ENCODE peak calls at places on chromosomes 1 and 21, in five cellular contexts. I, W, Z, C and G are unnamed samples.
A peak's percentile ranks its signal among the peaks of the same experiment; 100 is the strongest.

GRCh38 chr1:225449774-225450173 is 21.9 kb upstream of the LBR start:
- DNase-seq in C (no peak), Z (no peak), W (no peak), I (no peak), G (no peak)

GRCh38 chr1:161773791-161774190 is 7.7 kb downstream of the ATF6 start:
- DNase-seq in I (no peak), C (no peak), W (no peak), Z (no peak), G (no peak)

GRCh38 chr1:43172532-43172972 is 422 bp downstream of the CFAP57 start:
- DNase-seq in I (no peak), Z (peak; percentile 97), W (peak; percentile 89), C (no peak), G (peak; percentile 79)

GRCh38 chr1:209650454-209650853 is 1.8 kb downstream of the LAMB3 start:
- DNase-seq in Z (no peak), C (no peak), W (no peak), I (no peak), G (no peak)

GRCh38 chr1:54398963-54399528 is 7.1 kb downstream of the SSBP3 start:
- DNase-seq in C (no peak), W (no peak), I (no peak), Z (no peak), G (no peak)

GRCh38 chr21:25837545-25838263 is 102.9 kb downstream of the GABPA start:
- DNase-seq in I (no peak), Z (no peak), C (no peak), W (no peak), G (peak; percentile 3)

GRCh38 chr1:21338568-21339401 is 48.5 kb upstream of the ECE1 start:
- DNase-seq in W (peak; percentile 97), I (peak; percentile 92), C (no peak), Z (no peak), G (no peak)

GRCh38 chr21:31520506-31521163 is 138.9 kb upstream of the SOD1 start:
- DNase-seq in I (no peak), C (no peak), Z (no peak), W (no peak), G (no peak)

GRCh38 chr1:175887981-175888428 is 144.6 kb upstream of the TNR start:
- DNase-seq in W (peak; percentile 70), Z (peak; percentile 75), I (peak; percentile 21), C (peak; percentile 3), G (peak; percentile 37)

GRCh38 chr1:153544453-153545066 is 1.0 kb downstream of the S100A4 start:
- DNase-seq in Z (no peak), C (no peak), W (no peak), I (no peak), G (no peak)

GRCh38 chr1:51433269-51433971 is 85.6 kb downstream of the EPS15 start:
- DNase-seq in I (no peak), W (no peak), Z (no peak), C (peak; percentile 19), G (no peak)

GRCh38 chr1:28437924-28438699 is 67.7 kb upstream of the RCC1 start:
- DNase-seq in W (peak; percentile 75), C (no peak), I (peak; percentile 50), Z (peak; percentile 91), G (no peak)

GRCh38 chr1:109484519-109484975 is 842 bp downstream of the ATXN7L2 start:
- DNase-seq in I (no peak), W (no peak), C (no peak), Z (no peak), G (no peak)

GRCh38 chr1:20437640-20438039 is 48.4 kb downstream of the CAMK2N1 start:
- DNase-seq in I (no peak), Z (no peak), C (no peak), W (no peak), G (no peak)

GRCh38 chr1:118116909-118117308 is 68.1 kb downstream of the SPAG17 start:
- DNase-seq in C (no peak), Z (no peak), W (no peak), I (no peak), G (no peak)

GRCh38 chr1:46288485-46289133 is 14.8 kb downstream of the LRRC41 start:
- DNase-seq in Z (peak; percentile 39), I (no peak), W (no peak), C (no peak), G (no peak)

GRCh38 chr1:1941868-1942752 is 23.0 kb upstream of the TMEM52 start:
- DNase-seq in Z (no peak), C (no peak), I (peak; percentile 6), W (no peak), G (no peak)

GRCh38 chr1:84300991-84301758 is at the start of gene SAMD13:
- DNase-seq in W (peak; percentile 91), Z (peak; percentile 28), I (peak; percentile 15), C (peak; percentile 49), G (peak; percentile 28)

GRCh38 chr21:20004353-20004752 is 993.9 kb upstream of the NCAM2 start:
- DNase-seq in I (no peak), W (no peak), C (no peak), Z (no peak), G (no peak)

GRCh38 chr1:155236451-155236850 is 18.8 kb downstream of the ENTREP3 start:
- DNase-seq in I (no peak), W (no peak), Z (no peak), C (no peak), G (no peak)

GRCh38 chr21:45405819-45406762 is 1.1 kb downstream of the COL18A1 start:
- DNase-seq in I (peak; percentile 55), C (no peak), W (peak; percentile 50), Z (peak; percentile 33), G (no peak)

GRCh38 chr1:222975472-222976122 is 160.8 kb downstream of the DISP1 start:
- DNase-seq in W (peak; percentile 8), Z (no peak), C (no peak), I (no peak), G (no peak)

GRCh38 chr1:206672844-206673758 is 11.6 kb upstream of the MAPKAPK2 start:
- DNase-seq in W (no peak), Z (no peak), I (no peak), C (no peak), G (no peak)

DNA sequence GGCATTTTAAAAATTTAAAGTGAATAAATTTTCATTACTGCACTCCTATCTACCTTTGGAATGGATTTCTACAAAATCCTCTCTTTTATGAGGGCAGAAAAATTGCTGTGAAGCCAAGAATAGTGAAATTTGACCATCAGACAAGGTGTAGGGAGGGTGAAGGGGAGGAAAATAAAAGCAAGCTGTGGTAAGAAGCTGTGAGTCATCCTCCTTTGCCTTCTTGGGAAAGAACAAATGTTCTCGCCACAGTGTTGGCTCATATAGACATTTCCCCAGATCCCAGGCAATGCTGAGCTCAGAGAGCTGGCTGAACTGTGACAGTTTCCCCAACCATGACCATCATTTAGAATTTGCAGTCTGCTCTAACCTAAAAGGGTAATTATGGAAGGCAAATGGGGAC is 235.3 kb downstream of the PBX1 start:
- DNase-seq in W (peak; percentile 54), Z (peak; percentile 80), C (no peak), I (no peak), G (no peak)
- H3K27ac ChIP-seq in W (peak overlapping the region; percentile 70), Z (no peak overlapping the region), C (no peak overlapping the region), I (no peak overlapping the region), G (no peak overlapping the region)

GRCh38 chr1:160546942-160547341 is 23.9 kb upstream of the SLAMF6 start:
- DNase-seq in C (no peak), Z (no peak), W (no peak), I (no peak), G (no peak)

GRCh38 chr1:160548960-160549664 is 26.1 kb upstream of the SLAMF6 start:
- DNase-seq in Z (no peak), C (no peak), I (no peak), W (peak; percentile 27), G (no peak)

GRCh38 chr1:160548183-160548582 is 25.1 kb upstream of the SLAMF6 start:
- DNase-seq in C (no peak), Z (no peak), W (no peak), I (no peak), G (no peak)

GRCh38 chr1:160549665-160550006 is 26.6 kb upstream of the SLAMF6 start:
- DNase-seq in W (no peak), C (no peak), Z (no peak), I (no peak), G (no peak)

DNA sequence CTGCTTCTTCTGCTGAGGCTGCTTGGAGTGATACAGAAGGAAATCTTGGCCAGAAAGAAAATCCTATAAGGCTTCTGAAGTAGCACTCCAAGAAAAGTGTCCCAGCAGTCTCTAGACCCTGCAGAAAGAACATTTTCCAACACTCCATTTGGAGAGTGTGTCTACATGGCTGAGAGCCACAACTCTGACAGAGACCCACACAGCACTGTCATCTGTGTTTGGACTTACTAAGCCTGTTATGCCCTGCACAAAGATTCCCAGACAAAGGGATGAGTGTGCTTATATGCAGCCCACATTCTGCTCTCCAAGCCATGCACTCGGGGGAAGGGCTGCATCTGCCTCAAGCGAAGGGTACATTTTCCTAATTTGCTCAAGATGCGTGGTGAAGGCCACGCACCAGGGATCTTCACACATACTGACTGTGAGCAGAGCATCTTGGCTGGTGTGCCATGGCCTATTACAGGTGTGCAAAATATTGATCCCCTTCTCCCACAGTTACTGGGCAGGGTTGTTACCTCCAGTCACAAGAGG is 24.4 kb upstream of the SLAMF6 start:
- DNase-seq in I (no peak), Z (no peak), W (no peak), C (no peak), G (no peak)
- H3K27ac ChIP-seq in I (no peak overlapping the region), Z (no peak overlapping the region), W (no peak overlapping the region), C (no peak overlapping the region), G (no peak overlapping the region)

GRCh38 chr21:35280221-35280620 is 231.1 kb upstream of the RUNX1 start:
- DNase-seq in W (no peak), I (no peak), Z (no peak), C (no peak), G (no peak)

GRCh38 chr21:35275776-35276175 is 226.7 kb upstream of the RUNX1 start:
- DNase-seq in Z (no peak), W (no peak), C (no peak), I (no peak), G (no peak)

GRCh38 chr21:35274090-35274489 is 225.0 kb upstream of the RUNX1 start:
- DNase-seq in Z (no peak), C (no peak), W (no peak), I (no peak), G (no peak)

GRCh38 chr21:35273331-35273730 is 224.2 kb upstream of the RUNX1 start:
- DNase-seq in Z (no peak), W (no peak), C (no peak), I (no peak), G (no peak)

GRCh38 chr21:35274923-35275322 is 225.8 kb upstream of the RUNX1 start:
- DNase-seq in Z (no peak), C (no peak), W (no peak), I (no peak), G (no peak)
- H3K27ac ChIP-seq in Z (no peak overlapping the region), C (no peak overlapping the region), W (no peak overlapping the region), I (no peak overlapping the region), G (no peak overlapping the region)

DNA sequence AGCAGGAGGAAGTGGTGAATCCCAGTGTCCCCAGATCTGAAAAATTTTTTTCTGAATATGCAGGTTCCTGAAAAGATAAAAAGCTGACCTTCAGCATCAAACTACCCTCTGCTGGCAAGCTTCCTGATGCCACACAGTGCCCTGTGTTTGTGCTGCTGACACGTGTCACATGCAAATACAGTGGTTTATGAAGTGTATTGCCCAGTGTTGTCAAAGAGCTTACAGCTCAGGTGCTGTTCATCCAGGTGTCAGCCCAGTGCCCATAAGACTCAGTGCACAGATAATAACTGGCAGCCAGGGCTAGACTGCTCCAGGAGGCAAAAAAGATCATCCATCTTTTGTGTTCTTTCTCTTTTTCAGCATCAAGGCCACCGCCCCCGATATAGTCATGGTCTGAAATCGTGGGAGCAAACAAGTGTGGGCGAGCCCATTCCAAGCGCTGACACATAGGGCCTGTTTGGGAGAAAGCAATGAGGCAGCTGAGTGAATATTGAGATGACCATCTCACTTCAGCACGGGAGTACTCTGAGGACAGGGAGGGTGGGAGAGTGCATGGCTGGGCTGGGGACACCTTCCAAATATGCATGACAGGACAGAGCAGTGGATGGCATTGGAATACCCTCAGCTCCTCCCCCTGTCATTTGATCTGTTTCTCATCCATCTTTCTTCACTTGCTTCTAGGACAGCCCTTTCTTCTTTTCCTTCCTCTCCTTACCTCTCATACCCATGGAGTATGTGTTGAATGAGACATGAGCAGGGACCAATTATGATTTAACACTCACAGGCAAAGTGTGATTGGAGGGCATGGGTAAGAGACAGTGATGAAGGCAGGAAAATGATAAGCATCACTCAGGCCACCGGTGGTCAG is 6.4 kb upstream of the KCNK1 start:
- DNase-seq in I (no peak), Z (peak; percentile 44), W (no peak), C (no peak), G (no peak)
- H3K27ac ChIP-seq in I (no peak overlapping the region), Z (no peak overlapping the region), W (no peak overlapping the region), C (no peak overlapping the region), G (no peak overlapping the region)